ENCODE peak calls at places on chromosomes 13 and 19, in four cellular contexts. Z, E, Q and D are unnamed samples.
A peak's percentile ranks its signal among the peaks of the same experiment; 100 is the strongest.

GRCh38 chr19:29042450-29042849 is 170.5 kb downstream of the UQCRFS1 start:
- DNase-seq in E (no peak), Q (no peak), Z (no peak), D (no peak)

GRCh38 chr19:38032951-38033350 is 125.9 kb downstream of the SIPA1L3 start:
- DNase-seq in Q (no peak), Z (peak; percentile 24), E (no peak), D (no peak)

GRCh38 chr13:42524487-42525034 is 49.4 kb upstream of the TNFSF11 start:
- DNase-seq in Z (peak; percentile 4), E (no peak), Q (no peak), D (peak; percentile 30)

GRCh38 chr13:43441464-43441863 is 345.3 kb downstream of the ENOX1 start:
- DNase-seq in Z (no peak), Q (no peak), E (no peak), D (no peak)

GRCh38 chr13:110616103-110617101 is 1.1 kb downstream of the NAXD start:
- DNase-seq in Q (no peak), Z (peak; percentile 62), E (no peak), D (peak; percentile 64)

GRCh38 chr13:29902632-29903305 is 52.4 kb upstream of the UBL3 start:
- DNase-seq in Q (no peak), Z (no peak), E (no peak), D (no peak)

GRCh38 chr19:19224852-19225494 is 13.2 kb downstream of the NCAN start:
- DNase-seq in Z (peak; percentile 47), Q (no peak), E (peak; percentile 73), D (peak; percentile 67)

GRCh38 chr19:53541971-53542370 is 4.0 kb downstream of the ZNF331 start:
- DNase-seq in Q (no peak), E (no peak), Z (no peak), D (peak; percentile 76)

GRCh38 chr13:113584870-113585671 is 518 bp downstream of the TFDP1 start:
- DNase-seq in E (peak; percentile 49), Z (no peak), Q (no peak), D (peak; percentile 11)

GRCh38 chr19:13231663-13232062 is 81.5 kb downstream of the IER2 start:
- DNase-seq in Z (no peak), Q (no peak), E (no peak), D (no peak)

GRCh38 chr13:108902557-108903155 is 273.2 kb downstream of the MYO16 start:
- DNase-seq in E (no peak), Q (no peak), Z (no peak), D (peak; percentile 48)

GRCh38 chr19:15087182-15087581 is 5.2 kb downstream of the OR1I1 start:
- DNase-seq in E (no peak), Z (no peak), Q (no peak), D (no peak)

GRCh38 chr19:47239610-47240296 is 8.8 kb upstream of the BBC3 start:
- DNase-seq in Q (peak; percentile 66), E (peak; percentile 62), Z (peak; percentile 37), D (no peak)

GRCh38 chr19:41367848-41368301 is 3.9 kb upstream of the B9D2 start:
- DNase-seq in E (no peak), Q (no peak), Z (peak; percentile 95), D (peak; percentile 78)

GRCh38 chr19:7426986-7427385 is 61.8 kb downstream of the PEX11G start:
- DNase-seq in E (no peak), Z (no peak), Q (no peak), D (no peak)

GRCh38 chr13:52127783-52128702 is 830 bp downstream of the NEK5 start:
- DNase-seq in Q (peak; percentile 54), E (peak; percentile 77), Z (peak; percentile 47), D (peak; percentile 79)

GRCh38 chr19:3904233-3904632 is 23.7 kb downstream of the ATCAY start:
- DNase-seq in E (no peak), Q (no peak), Z (no peak), D (no peak)

GRCh38 chr13:27251166-27252088 is at the start of gene RPL21:
- DNase-seq in Q (peak; percentile 97), E (peak; percentile 87), Z (peak; percentile 98), D (peak; percentile 90)

GRCh38 chr13:87677334-87678234 is 6.4 kb downstream of the SLITRK5 start:
- DNase-seq in Q (no peak), Z (no peak), E (no peak), D (peak; percentile 14)

GRCh38 chr19:7869910-7870511 is 4.2 kb downstream of the PRR36 start:
- DNase-seq in Q (peak; percentile 46), E (peak; percentile 65), Z (no peak), D (peak; percentile 87)

GRCh38 chr13:44879452-44880058 is 109.7 kb downstream of the NUFIP1 start:
- DNase-seq in Z (peak; percentile 75), Q (no peak), E (no peak), D (peak; percentile 50)

GRCh38 chr19:38524994-38525634 is 91.6 kb downstream of the RYR1 start:
- DNase-seq in Q (no peak), E (no peak), Z (no peak), D (no peak)

GRCh38 chr19:40586611-40587010 is 9.9 kb downstream of the SHKBP1 start:
- DNase-seq in Z (no peak), E (no peak), Q (no peak), D (no peak)

GRCh38 chr19:12786950-12787349 is 4.3 kb upstream of the JUNB start:
- DNase-seq in Z (no peak), E (no peak), Q (no peak), D (no peak)

GRCh38 chr19:2577722-2578335 is 101.9 kb downstream of the GADD45B start:
- DNase-seq in Q (no peak), Z (peak; percentile 29), E (no peak), D (no peak)

GRCh38 chr19:11554160-11554559 is 4.9 kb downstream of the ELOF1 start:
- DNase-seq in E (no peak), Q (no peak), Z (no peak), D (no peak)

GRCh38 chr13:45626731-45627374 is 11.3 kb upstream of the ERICH6B start:
- DNase-seq in E (no peak), Z (no peak), Q (no peak), D (peak; percentile 42)

GRCh38 chr13:113947321-113948033 is 26.4 kb downstream of the C13orf46 start:
- DNase-seq in Z (peak; percentile 81), Q (peak; percentile 78), E (no peak), D (peak; percentile 55)

GRCh38 chr19:5697022-5697889 is 7.2 kb downstream of the RPL36 start:
- DNase-seq in Z (no peak), E (no peak), Q (no peak), D (no peak)

GRCh38 chr19:40395956-40396355 is 6.0 kb upstream of the HIPK4 start:
- DNase-seq in Z (no peak), E (no peak), Q (no peak), D (no peak)

GRCh38 chr13:73189766-73190165 is 131.0 kb downstream of the KLF5 start:
- DNase-seq in Q (no peak), Z (no peak), E (no peak), D (no peak)
- TF ChIP-seq CTCF in Q (no peak), Z (no peak), E (no peak), D (no peak)

GRCh38 chr13:20191902-20192469 is 752 bp downstream of the GJB2 start:
- DNase-seq in Z (no peak), Q (no peak), E (no peak), D (peak; percentile 65)
- TF ChIP-seq CTCF in Z (no peak), Q (no peak), E (no peak), D (no peak)

GRCh38 chr13:25214371-25215252 is 42.5 kb upstream of the AMER2 start:
- DNase-seq in Z (peak; percentile 35), Q (no peak), E (no peak), D (peak; percentile 61)
- TF ChIP-seq CTCF in Z (peak; percentile 26), Q (no peak), E (no peak), D (peak; percentile 40)

GRCh38 chr13:23175920-23176319 is 4.9 kb upstream of the SGCG start:
- DNase-seq in Q (no peak), E (no peak), Z (no peak), D (peak; percentile 29)
- TF ChIP-seq CTCF in Q (no peak), E (peak; percentile 43), Z (peak; percentile 58), D (peak; percentile 59)

DNA sequence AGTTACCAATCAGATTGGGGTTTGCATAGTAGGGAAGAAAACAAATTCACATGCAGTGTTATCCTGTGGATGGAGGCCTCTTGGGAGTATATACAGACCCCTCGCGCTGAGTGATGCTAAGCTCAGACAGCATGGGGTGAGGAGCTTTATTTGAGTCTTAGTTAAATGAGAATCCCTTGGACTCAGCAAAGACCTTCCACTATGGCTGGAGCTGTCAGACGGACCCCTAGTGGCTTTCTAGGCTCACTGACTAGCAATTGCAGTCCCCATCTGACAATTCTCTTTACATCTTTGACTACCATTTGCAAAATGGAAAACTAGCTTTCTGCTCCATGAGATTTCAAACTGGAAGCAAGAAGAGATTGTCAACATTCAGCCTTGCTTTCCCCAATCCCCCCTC is 90.4 kb downstream of the STOML3 start:
- DNase-seq in E (no peak), Q (no peak), Z (no peak), D (no peak)
- TF ChIP-seq CTCF in E (no peak), Q (no peak), Z (no peak), D (peak; percentile 33)

GRCh38 chr13:55234311-55234710 is 1906.4 kb upstream of the PRR20A start:
- DNase-seq in E (no peak), Q (no peak), Z (no peak), D (no peak)

GRCh38 chr13:55229906-55230569 is 1910.7 kb upstream of the PRR20A start:
- DNase-seq in Z (no peak), Q (no peak), E (no peak), D (no peak)

GRCh38 chr13:55230570-55230908 is 1910.2 kb upstream of the PRR20A start:
- DNase-seq in E (no peak), Q (no peak), Z (no peak), D (no peak)
- TF ChIP-seq CTCF in E (no peak), Q (no peak), Z (no peak), D (no peak)

DNA sequence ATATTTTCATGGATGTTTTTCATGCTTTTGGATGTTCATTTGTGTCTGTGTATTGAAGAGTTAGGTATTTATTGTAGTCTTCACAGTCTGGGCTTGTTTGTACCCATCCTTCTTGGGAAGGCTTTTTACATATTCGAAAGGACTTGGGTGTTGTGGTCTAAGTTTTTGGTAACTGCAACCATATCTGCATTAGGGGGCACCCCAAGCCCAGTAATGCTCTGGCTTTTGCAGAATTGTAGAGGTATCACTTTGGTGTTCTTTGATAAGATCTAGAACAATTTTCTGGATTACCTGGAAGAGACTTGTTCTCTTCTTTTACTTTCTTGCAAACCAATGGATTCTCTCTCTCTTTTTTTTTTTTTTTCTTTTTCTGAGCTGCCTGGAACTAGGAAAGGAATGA is 581.3 kb downstream of the DACH1 start:
- DNase-seq in E (no peak), Q (no peak), Z (no peak), D (no peak)
- TF ChIP-seq CTCF in E (no peak), Q (no peak), Z (no peak), D (no peak)

GRCh38 chr13:37049810-37050209 is 9.7 kb downstream of the SUPT20H start:
- DNase-seq in Z (no peak), Q (no peak), E (no peak), D (no peak)
- TF ChIP-seq CTCF in Z (no peak), Q (no peak), E (no peak), D (peak; percentile 25)

GRCh38 chr13:23567792-23568480 is 2.3 kb upstream of the TNFRSF19 start:
- DNase-seq in Q (no peak), Z (peak; percentile 36), E (no peak), D (peak; percentile 26)
- TF ChIP-seq CTCF in Q (no peak), Z (peak; percentile 35), E (no peak), D (peak; percentile 28)